ENCODE peak calls at places on chromosome 15, in ten cellular contexts. J is A549, Q is MM.1S, L is stomach, E is testis, W is psoas muscle, X is PC-9, Y is caudate nucleus, S is AG04450, I is cardiac muscle cell. O is an unnamed sample.

GRCh38 chr15:51390932-51391432 is 49.5 kb downstream of the GLDN start:
- DNase-seq in J (no peak), Q (no peak), L (no peak), E (no peak), W (no peak), X (no peak), Y (no peak), S (no peak), I (no peak), O (no peak)

GRCh38 chr15:45200799-45201556 is 13.2 kb upstream of the SHF start:
- DNase-seq in J (peak; percentile 90), Q (peak; percentile 72), L (peak; percentile 76), E (peak; percentile 90), W (peak; percentile 81), X (peak; percentile 51), Y (peak; percentile 88), S (peak; percentile 59), I (peak; percentile 84), O (peak; percentile 84)

GRCh38 chr15:61327019-61327631 is 98.0 kb upstream of the RORA start:
- DNase-seq in J (no peak), Q (no peak), L (no peak), E (peak; percentile 51), W (peak; percentile 19), X (no peak), Y (no peak), S (no peak), I (no peak), O (no peak)

GRCh38 chr15:33007295-33007855 is 187.1 kb downstream of the FMN1 start:
- DNase-seq in J (peak; percentile 67), Q (no peak), L (no peak), E (no peak), W (no peak), X (no peak), Y (no peak), S (no peak), I (peak; percentile 74), O (no peak)

GRCh38 chr15:40843885-40844542 is at the start of gene SPINT1:
- DNase-seq in J (no peak), Q (peak; percentile 47), L (peak; percentile 75), E (peak; percentile 18), W (no peak), X (peak; percentile 46), Y (no peak), S (no peak), I (no peak), O (no peak)

GRCh38 chr15:95325763-95326688 is 1004.5 kb upstream of the NR2F2 start:
- DNase-seq in J (no peak), Q (no peak), L (no peak), E (peak; percentile 68), W (no peak), X (no peak), Y (no peak), S (no peak), I (peak; percentile 59), O (peak; percentile 43)

GRCh38 chr15:56249080-56249479 is 5.4 kb upstream of the RFX7 start:
- DNase-seq in J (peak; percentile 77), Q (peak; percentile 57), L (no peak), E (no peak), W (no peak), X (no peak), Y (no peak), S (no peak), I (peak; percentile 80), O (no peak)

GRCh38 chr15:74548236-74548635 is 7.2 kb downstream of the ARID3B start:
- DNase-seq in J (no peak), Q (no peak), L (no peak), E (no peak), W (no peak), X (no peak), Y (no peak), S (no peak), I (no peak), O (no peak)

GRCh38 chr15:82805994-82806406 is at the start of gene FSD2:
- DNase-seq in J (no peak), Q (peak; percentile 91), L (no peak), E (no peak), W (peak; percentile 67), X (no peak), Y (no peak), S (no peak), I (no peak), O (no peak)

GRCh38 chr15:96181873-96182301 is 148.6 kb upstream of the NR2F2 start:
- DNase-seq in J (no peak), Q (no peak), L (no peak), E (peak; percentile 28), W (peak; percentile 67), X (peak; percentile 50), Y (no peak), S (peak; percentile 85), I (peak; percentile 94), O (peak; percentile 88)

GRCh38 chr15:60353245-60353940 is 44.4 kb downstream of the ANXA2 start:
- DNase-seq in J (peak; percentile 17), Q (no peak), L (no peak), E (no peak), W (no peak), X (no peak), Y (no peak), S (no peak), I (no peak), O (no peak)

GRCh38 chr15:68368731-68369435 is 63.1 kb downstream of the ITGA11 start:
- DNase-seq in J (no peak), Q (no peak), L (no peak), E (no peak), W (no peak), X (no peak), Y (no peak), S (no peak), I (peak; percentile 51), O (no peak)

GRCh38 chr15:27696530-27696929 is 402.6 kb downstream of the OCA2 start:
- DNase-seq in J (no peak), Q (no peak), L (no peak), E (no peak), W (no peak), X (no peak), Y (no peak), S (no peak), I (no peak), O (no peak)

GRCh38 chr15:22903427-22903826 is 65.0 kb downstream of the NIPA2 start:
- DNase-seq in J (no peak), Q (no peak), L (no peak), E (no peak), W (no peak), X (no peak), Y (no peak), S (no peak), I (no peak), O (no peak)

GRCh38 chr15:71129660-71130059 is 14.4 kb downstream of the THSD4 start:
- DNase-seq in J (peak; percentile 51), Q (no peak), L (no peak), E (no peak), W (no peak), X (no peak), Y (no peak), S (no peak), I (no peak), O (no peak)
- H3K27ac ChIP-seq in J (peak overlapping the region; percentile 54), Q (no peak overlapping the region), L (no peak overlapping the region), E (no peak overlapping the region), W (no peak overlapping the region), X (peak overlapping the region; percentile 8), Y (no peak overlapping the region), S (no peak overlapping the region), I (no peak overlapping the region), O (no peak overlapping the region)

DNA sequence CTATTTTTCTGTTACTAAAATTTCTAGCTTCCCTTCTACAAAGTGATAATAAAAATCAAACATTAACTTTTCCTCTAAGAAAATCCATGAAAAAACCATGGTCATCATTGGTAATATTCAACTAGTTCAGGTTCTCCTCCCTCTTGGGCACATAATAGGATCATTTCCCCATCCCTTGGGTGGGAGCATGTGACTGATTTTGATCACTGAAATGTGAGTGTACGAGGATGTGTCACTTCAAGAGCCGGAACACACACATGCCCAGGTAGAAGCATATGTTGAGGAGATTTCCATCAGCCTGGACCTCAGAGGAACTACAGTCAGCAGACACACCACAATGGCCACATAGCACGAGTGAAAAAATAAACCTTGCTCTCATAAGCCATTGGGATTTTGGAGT is 36.1 kb downstream of the AP3S2 start:
- DNase-seq in J (peak; percentile 60), Q (no peak), L (no peak), E (no peak), W (no peak), X (no peak), Y (no peak), S (no peak), I (no peak), O (no peak)
- H3K27ac ChIP-seq in J (peak overlapping the region; percentile 56), Q (no peak overlapping the region), L (no peak overlapping the region), E (no peak overlapping the region), W (no peak overlapping the region), X (no peak overlapping the region), Y (no peak overlapping the region), S (no peak overlapping the region), I (no peak overlapping the region), O (no peak overlapping the region)

DNA sequence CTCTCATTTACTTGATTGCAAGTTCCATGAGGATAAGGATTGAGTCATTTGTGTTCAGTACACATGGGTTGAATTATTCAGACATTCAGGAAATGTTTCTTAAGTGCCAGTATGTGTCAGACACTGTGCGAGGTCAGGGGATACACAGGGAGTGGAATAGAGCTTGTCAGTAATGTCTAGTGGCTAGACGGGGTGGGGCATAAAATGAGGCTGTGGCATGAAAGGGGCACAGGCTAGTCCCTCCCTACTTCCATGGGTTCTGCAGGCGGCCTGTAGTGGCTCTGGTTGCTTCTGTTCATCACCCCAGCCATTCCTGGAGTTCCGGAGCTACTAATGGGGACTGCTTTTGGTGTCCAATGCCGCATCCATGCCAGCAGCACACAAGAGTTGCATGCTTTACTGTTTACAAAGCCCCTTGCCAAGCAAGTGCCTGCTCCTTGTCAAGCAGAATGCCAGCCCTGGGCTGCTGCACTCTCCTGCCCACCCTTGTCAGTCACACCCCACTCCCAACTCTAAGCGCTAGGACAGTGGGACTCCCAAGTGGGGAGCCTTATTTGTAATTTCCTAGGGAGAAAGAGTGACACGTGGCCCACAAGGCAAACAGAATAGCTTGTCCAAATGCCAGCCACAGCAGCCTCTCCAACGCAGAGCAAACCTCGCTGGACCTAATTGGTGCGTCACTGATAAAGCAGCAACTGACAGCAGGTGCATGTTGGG is 70.8 kb downstream of the RAB11A start:
- DNase-seq in J (peak; percentile 87), Q (no peak), L (peak; percentile 52), E (no peak), W (no peak), X (peak; percentile 77), Y (no peak), S (no peak), I (peak; percentile 77), O (no peak)
- H3K27ac ChIP-seq in J (peak overlapping the region; percentile 71), Q (no peak overlapping the region), L (peak overlapping the region; percentile 29), E (no peak overlapping the region), W (peak overlapping the region; percentile 50), X (peak overlapping the region; percentile 42), Y (no peak overlapping the region), S (no peak overlapping the region), I (no peak overlapping the region), O (no peak overlapping the region)

DNA sequence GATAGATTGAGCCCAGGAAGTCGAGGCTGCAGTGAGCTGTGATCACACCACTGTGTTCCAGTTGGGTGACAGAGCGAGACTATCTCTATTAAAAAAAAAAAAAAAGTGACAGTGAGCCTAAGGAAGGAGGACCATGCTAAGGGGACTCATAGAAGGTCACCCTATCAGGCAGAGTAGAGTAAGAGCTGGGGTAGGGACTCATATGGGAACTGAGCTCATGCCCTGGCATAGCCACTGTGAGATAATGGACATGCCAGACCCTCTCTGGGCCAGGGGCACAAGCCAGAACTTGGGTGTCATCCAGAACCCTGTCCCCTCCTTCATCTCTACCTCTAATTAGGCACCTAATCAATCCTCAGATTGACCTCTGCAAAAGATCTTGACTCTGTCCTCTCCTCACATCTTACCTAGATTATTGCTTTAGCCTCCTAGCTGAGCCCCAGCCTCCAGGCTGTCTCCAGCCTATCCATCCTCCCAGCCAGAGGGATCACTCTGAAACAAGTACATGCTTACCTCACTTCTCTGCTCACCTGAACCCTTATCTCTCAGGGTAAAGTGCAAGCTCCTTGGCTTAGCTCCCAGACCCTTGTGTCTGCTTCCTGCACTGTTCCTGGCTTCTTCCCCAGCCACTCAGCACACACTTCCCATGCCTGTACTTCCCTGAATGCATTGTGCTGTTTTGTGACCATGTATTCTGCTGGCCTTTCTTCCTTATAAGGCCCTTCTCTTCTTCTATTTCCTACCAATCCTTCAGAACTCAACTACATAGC is 76.4 kb downstream of the DAPK2 start:
- DNase-seq in J (no peak), Q (no peak), L (peak; percentile 89), E (no peak), W (no peak), X (no peak), Y (no peak), S (no peak), I (no peak), O (no peak)
- H3K27ac ChIP-seq in J (no peak overlapping the region), Q (peak overlapping the region; percentile 89), L (peak overlapping the region; percentile 63), E (no peak overlapping the region), W (peak overlapping the region; percentile 78), X (no peak overlapping the region), Y (no peak overlapping the region), S (no peak overlapping the region), I (no peak overlapping the region), O (no peak overlapping the region)

O was measured in tibial artery.